ENCODE peak calls at places on chromosomes 11 and 22, in seven cellular contexts. D is GM20000; M is fibroblast of the aortic adventitia; S is mesothelial cell of epicardium; V is right lobe of liver; J is CD8-positive, alpha-beta T cell; Y is bronchial epithelial cell. T is an unnamed sample.

GRCh38 chr11:64148917-64149617 is 16.8 kb downstream of the MACROD1 start:
- DNase-seq in D (no peak), M (no peak), S (no peak), V (no peak), J (no peak), Y (no peak), T (no peak)

GRCh38 chr11:86459682-86460460 is 85.2 kb downstream of the CCDC81 start:
- DNase-seq in D (no peak), M (peak), S (no peak), V (no peak), J (no peak), Y (peak), T (no peak)

GRCh38 chr11:75324740-75325139 is 26.7 kb downstream of the ARRB1 start:
- DNase-seq in D (no peak), M (no peak), S (no peak), V (no peak), J (no peak), Y (no peak), T (no peak)

GRCh38 chr11:130214861-130215530 is 55.4 kb downstream of the ST14 start:
- DNase-seq in D (no peak), M (no peak), S (peak), V (peak), J (peak), Y (no peak), T (no peak)

GRCh38 chr11:79157738-79158137 is 283.1 kb downstream of the TENM4 start:
- DNase-seq in D (no peak), M (no peak), S (no peak), V (no peak), J (no peak), Y (peak), T (no peak)

GRCh38 chr11:21635359-21635758 is 557.5 kb upstream of the ANO5 start:
- DNase-seq in D (no peak), M (no peak), S (no peak), V (no peak), J (no peak), Y (no peak), T (no peak)

GRCh38 chr11:65266210-65266609 is 4.4 kb downstream of the POLA2 start:
- DNase-seq in D (no peak), M (peak), S (no peak), V (no peak), J (no peak), Y (peak), T (no peak)

GRCh38 chr11:119782021-119782420 is 53.0 kb upstream of the NECTIN1 start:
- DNase-seq in D (no peak), M (peak), S (no peak), V (no peak), J (no peak), Y (no peak), T (no peak)

GRCh38 chr11:64769283-64769682 is 9.1 kb downstream of the SF1 start:
- DNase-seq in D (no peak), M (no peak), S (no peak), V (no peak), J (no peak), Y (no peak), T (no peak)

GRCh38 chr11:69674267-69674885 is 777 bp downstream of the LTO1 start:
- DNase-seq in D (no peak), M (peak), S (no peak), V (no peak), J (no peak), Y (peak), T (no peak)

GRCh38 chr11:113202431-113202830 is 112.0 kb upstream of the TTC12 start:
- DNase-seq in D (no peak), M (no peak), S (no peak), V (no peak), J (no peak), Y (peak), T (no peak)

GRCh38 chr11:87036756-87037449 is 831 bp upstream of the TMEM135 start:
- DNase-seq in D (no peak), M (no peak), S (no peak), V (no peak), J (no peak), Y (peak), T (peak)

GRCh38 chr11:12137938-12138731 is 27.7 kb downstream of the MICAL2 start:
- DNase-seq in D (no peak), M (peak), S (no peak), V (no peak), J (no peak), Y (peak), T (no peak)

GRCh38 chr11:62542750-62543567 is 3.6 kb downstream of the AHNAK start:
- DNase-seq in D (peak), M (peak), S (no peak), V (peak), J (peak), Y (peak), T (peak)

GRCh38 chr22:43861529-43861928 is 784 bp downstream of the SULT4A1 start:
- DNase-seq in D (no peak), M (peak), S (no peak), V (no peak), J (no peak), Y (no peak), T (no peak)

GRCh38 chr11:131064373-131064991 is 148.2 kb upstream of the SNX19 start:
- DNase-seq in D (peak), M (peak), S (peak), V (peak), J (no peak), Y (peak), T (peak)

GRCh38 chr11:103844327-103845215 is 191.9 kb upstream of the DDI1 start:
- DNase-seq in D (peak), M (no peak), S (no peak), V (no peak), J (no peak), Y (no peak), T (no peak)

GRCh38 chr22:17866621-17867020 is 92.4 kb upstream of the BID start:
- DNase-seq in D (no peak), M (no peak), S (no peak), V (no peak), J (no peak), Y (no peak), T (no peak)

GRCh38 chr11:104956528-104956927 is 11.8 kb downstream of the CASP4 start:
- DNase-seq in D (no peak), M (no peak), S (no peak), V (peak), J (no peak), Y (peak), T (no peak)

GRCh38 chr22:44734278-44734677 is 18.1 kb upstream of the ARHGAP8 start:
- DNase-seq in D (no peak), M (no peak), S (no peak), V (no peak), J (no peak), Y (no peak), T (no peak)

GRCh38 chr22:22371031-22371541 is 126.5 kb downstream of the VPREB1 start:
- DNase-seq in D (no peak), M (no peak), S (no peak), V (no peak), J (no peak), Y (no peak), T (no peak)
- TF ChIP-seq CTCF in D (no peak), M (no peak), S (no peak), V (no peak), J (no peak), Y (no peak), T (no peak)

GRCh38 chr22:34814260-34814659 is 251.7 kb upstream of the ISX start:
- DNase-seq in D (no peak), M (no peak), S (no peak), V (no peak), J (no peak), Y (no peak), T (no peak)
- TF ChIP-seq CTCF in D (no peak), M (no peak), S (no peak), V (no peak), J (no peak), Y (no peak), T (no peak)

DNA sequence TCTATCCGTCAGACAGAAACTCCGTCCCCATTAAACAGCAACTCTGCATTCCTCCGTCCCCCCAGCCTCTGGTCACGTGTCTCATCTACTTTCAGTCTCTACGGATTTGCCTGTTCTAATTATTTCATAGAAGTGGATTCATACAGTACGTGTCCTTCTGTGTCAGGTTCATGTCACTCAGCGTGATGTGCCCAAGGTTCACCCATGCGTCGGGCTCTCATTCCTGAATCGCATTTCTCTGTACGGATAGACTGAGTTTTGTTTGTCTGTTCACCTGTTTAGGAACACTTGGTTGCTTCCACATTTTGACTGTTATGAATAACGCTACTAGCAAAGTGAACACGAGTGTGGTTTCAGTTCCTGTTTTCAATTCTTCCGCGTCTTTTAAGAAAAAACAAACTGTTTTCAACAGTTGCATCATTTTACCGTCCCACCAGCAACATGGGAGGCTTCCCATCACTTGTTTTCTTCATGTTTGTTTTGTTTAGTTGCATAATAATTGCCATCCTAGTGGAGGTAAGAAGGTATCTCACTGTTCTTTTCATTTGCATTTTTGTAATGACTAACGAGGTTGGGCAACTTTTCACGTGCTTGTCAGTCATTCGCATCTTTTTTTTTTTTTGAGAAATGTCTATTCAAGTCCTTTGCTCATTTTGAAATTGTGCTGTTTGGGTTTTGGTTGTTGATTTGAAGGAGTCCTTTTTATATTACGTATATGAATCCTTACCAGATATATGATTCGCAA is 8.9 kb upstream of the NLRP6 start:
- DNase-seq in D (peak), M (no peak), S (no peak), V (no peak), J (peak), Y (peak), T (no peak)
- TF ChIP-seq CTCF in D (no peak), M (no peak), S (no peak), V (peak), J (no peak), Y (no peak), T (no peak)

DNA sequence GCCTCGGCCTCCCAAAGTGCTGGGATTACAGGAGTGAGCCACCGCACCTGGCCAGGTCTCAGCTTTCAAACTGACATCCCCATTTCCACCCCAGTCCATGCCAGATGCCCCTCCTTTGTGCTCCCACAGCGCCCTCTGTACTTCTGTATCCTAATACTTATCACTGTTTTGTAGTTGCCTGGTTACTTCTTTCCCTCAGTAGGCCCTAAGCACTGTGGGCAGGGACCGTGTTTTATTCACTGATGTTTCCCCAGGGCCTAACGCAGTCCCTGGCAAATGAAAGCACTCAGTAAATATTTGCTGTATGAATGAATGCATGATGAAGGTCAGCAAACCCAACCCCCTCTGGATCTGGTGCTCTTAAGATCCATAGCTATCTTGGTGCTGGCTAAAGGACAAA is 2.2 kb upstream of the TRIM3 start:
- DNase-seq in D (no peak), M (no peak), S (no peak), V (no peak), J (no peak), Y (no peak), T (no peak)
- TF ChIP-seq CTCF in D (no peak), M (no peak), S (no peak), V (no peak), J (no peak), Y (no peak), T (no peak)

DNA sequence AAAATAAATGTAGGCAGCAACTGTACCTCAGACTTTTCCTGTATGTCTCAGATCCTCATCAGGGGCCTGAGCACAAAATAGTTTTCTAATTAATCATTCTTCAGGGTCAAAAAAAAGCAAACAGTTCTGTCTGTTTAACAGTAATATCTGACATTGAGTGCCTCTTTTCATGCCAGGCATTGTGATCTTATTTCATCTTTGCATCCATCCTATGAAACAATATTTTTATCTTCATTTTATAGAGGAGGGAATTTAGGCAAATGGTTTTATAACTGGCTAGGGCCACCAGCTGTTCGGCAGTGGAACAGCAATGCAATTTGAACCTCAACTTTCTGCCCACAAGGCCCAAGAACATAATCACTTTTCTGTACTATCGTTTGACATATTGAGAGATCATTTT is 145.6 kb downstream of the WNT7B start:
- DNase-seq in D (no peak), M (peak), S (no peak), V (no peak), J (no peak), Y (peak), T (no peak)
- TF ChIP-seq CTCF in D (no peak), M (peak), S (no peak), V (peak), J (no peak), Y (peak), T (peak)

GRCh38 chr22:21980547-21980946 is 2.0 kb downstream of the TOP3B start:
- DNase-seq in D (no peak), M (no peak), S (no peak), V (no peak), J (no peak), Y (no peak), T (no peak)
- TF ChIP-seq CTCF in D (no peak), M (no peak), S (no peak), V (no peak), J (no peak), Y (no peak), T (no peak)

DNA sequence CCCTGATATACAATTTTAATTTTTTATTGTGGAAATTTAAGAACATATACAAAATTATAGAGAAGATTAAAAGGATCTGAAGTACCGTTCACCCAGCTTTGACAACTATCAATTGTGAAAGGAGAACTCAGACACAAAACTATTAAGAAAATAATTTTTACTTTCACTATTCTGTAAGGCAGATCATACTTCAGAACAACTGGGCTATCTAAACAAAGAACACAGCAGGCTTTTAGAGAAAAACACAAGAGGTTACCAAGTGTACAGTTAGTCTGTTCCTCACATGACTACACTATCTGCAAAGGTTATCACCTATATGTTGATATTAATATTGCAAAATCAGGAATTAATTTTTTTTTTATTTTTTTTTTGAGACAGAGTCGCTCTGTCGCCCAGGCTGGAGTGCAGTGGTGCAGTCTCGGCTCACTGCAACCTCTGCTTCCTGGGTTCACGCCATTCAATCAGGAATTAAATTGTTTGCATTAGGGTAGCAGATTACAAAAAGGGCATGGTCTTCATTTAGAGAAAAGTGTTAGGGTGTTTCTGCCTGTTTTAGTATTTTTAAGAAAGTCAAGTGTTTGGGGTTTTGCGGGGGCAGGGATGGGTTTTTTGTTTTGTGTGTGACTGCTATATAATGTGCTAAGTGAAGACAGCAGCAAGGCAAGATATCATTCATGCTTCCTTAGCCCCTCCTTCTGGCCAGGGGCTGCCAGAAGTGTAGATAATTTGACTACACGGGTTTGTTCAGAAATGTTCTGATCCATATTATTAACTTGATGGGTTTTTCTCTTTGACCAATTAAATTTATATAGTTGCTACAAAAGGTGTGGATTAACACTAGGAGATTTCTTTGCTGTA is 27.6 kb upstream of the SIK2 start:
- DNase-seq in D (no peak), M (no peak), S (no peak), V (no peak), J (no peak), Y (no peak), T (no peak)
- TF ChIP-seq CTCF in D (no peak), M (no peak), S (no peak), V (no peak), J (no peak), Y (no peak), T (no peak)

GRCh38 chr22:39620924-39621690 is 50.6 kb downstream of the CACNA1I start:
- DNase-seq in D (no peak), M (no peak), S (no peak), V (no peak), J (no peak), Y (no peak), T (no peak)

GRCh38 chr22:39623603-39624500 is 53.3 kb downstream of the CACNA1I start:
- DNase-seq in D (no peak), M (no peak), S (no peak), V (no peak), J (no peak), Y (no peak), T (no peak)

GRCh38 chr22:39624501-39624821 is 53.9 kb downstream of the CACNA1I start:
- DNase-seq in D (no peak), M (no peak), S (no peak), V (no peak), J (no peak), Y (no peak), T (no peak)

GRCh38 chr22:39621826-39622225 is 51.3 kb downstream of the CACNA1I start:
- DNase-seq in D (no peak), M (no peak), S (no peak), V (no peak), J (no peak), Y (no peak), T (no peak)

DNA sequence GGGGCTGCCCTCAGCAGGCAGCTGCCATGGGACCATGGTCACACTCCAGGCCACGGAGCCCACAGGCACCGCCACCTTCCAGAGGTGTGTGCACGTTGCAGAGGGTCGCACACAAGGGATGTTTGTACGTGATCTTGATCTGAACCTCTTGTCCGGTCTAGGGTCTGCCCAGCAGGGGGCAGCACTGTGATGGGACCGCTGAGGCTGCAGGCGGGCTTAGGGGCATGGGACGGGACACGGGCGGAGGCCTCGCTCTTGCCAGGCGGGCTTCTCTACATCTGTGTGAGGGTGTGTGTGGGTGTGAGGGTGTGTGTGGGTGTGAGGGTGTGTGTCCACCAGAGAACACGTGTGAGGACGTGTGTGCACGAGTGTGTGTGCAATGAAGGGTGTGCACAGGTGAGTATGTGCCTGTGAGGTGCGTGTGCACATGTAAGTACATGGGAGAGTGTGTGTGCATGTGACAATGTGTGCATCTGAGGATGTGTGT is 52.4 kb downstream of the CACNA1I start:
- DNase-seq in D (peak), M (peak), S (no peak), V (peak), J (peak), Y (peak), T (peak)
- TF ChIP-seq CTCF in D (peak), M (peak), S (peak), V (peak), J (peak), Y (peak), T (peak)

DNA sequence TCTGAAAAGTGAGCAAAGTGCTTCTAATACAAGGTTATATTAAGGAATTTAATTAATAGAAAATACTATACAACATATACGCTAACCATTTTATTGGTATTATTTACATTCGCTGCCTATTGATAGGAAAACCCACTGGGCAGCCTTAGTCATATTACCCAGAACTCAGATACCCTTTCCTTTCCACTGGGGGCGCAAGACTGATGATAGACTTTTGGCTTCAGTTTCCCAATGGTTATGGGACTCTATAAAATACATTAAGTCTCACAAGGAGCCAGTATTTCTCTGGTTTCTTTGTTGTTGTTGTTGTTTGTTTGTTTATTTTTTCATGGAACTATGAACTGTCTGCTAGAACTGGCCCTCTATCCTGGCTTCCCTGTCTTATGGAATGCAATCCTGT is 471.1 kb upstream of the KIRREL3 start:
- DNase-seq in D (no peak), M (no peak), S (no peak), V (no peak), J (no peak), Y (no peak), T (no peak)
- TF ChIP-seq CTCF in D (no peak), M (no peak), S (no peak), V (no peak), J (no peak), Y (no peak), T (no peak)

T was measured in GM10248.